ENCODE peak calls at places on chromosomes 1 and 21, in ten cellular contexts. K is GM12878; W is stimulated activated CD8-positive, alpha-beta memory T cell treated with anti-CD3 and anti-CD28 coated beads, Interleukin-4, amount 100 ng/mL, for 48 hours; O is ACHN; N is A549; Q is lung; L is neural progenitor cell; Y is right cardiac atrium; M is neural crest cell; G is right lobe of liver. R is an unnamed sample.

GRCh38 chr1:8847990-8848389 is 30.5 kb downstream of the ENO1 start:
- DNase-seq in N (no peak), W (no peak), L (no peak), K (no peak), M (no peak), O (no peak), G (peak), Q (no peak), Y (no peak), R (peak)

GRCh38 chr1:26996665-26997064 is 3.2 kb downstream of the TRNP1 start:
- DNase-seq in L (no peak), K (no peak), Q (no peak), W (no peak), O (no peak), M (no peak), N (no peak), Y (no peak), G (no peak), R (peak)

GRCh38 chr1:160879056-160879455 is 5.9 kb downstream of the ITLN1 start:
- DNase-seq in N (no peak), W (no peak), O (no peak), G (no peak), Y (no peak), Q (no peak), L (no peak), K (no peak), M (no peak), R (no peak)

GRCh38 chr1:159935305-159935704 is 10.0 kb upstream of the TAGLN2 start:
- DNase-seq in M (no peak), W (no peak), Y (no peak), K (no peak), Q (no peak), N (no peak), O (no peak), G (no peak), L (no peak), R (no peak)

GRCh38 chr1:52152976-52153375 is 11.1 kb downstream of the ZFYVE9 start:
- DNase-seq in W (no peak), O (no peak), Y (no peak), Q (no peak), K (no peak), G (no peak), L (no peak), N (no peak), M (no peak), R (no peak)

GRCh38 chr1:94863919-94864318 is 43.8 kb downstream of the SLC44A3 start:
- DNase-seq in Y (peak), N (peak), Q (peak), W (no peak), K (no peak), L (no peak), M (no peak), G (no peak), O (peak), R (peak)

GRCh38 chr1:7366286-7366954 is 404.7 kb upstream of the VAMP3 start:
- DNase-seq in O (no peak), W (no peak), N (no peak), L (no peak), Y (peak), M (no peak), G (no peak), K (no peak), Q (no peak), R (no peak)

GRCh38 chr21:44880762-44881585 is 7.5 kb upstream of the PTTG1IP start:
- DNase-seq in Q (no peak), L (no peak), K (no peak), N (no peak), O (peak), M (no peak), G (peak), W (no peak), Y (no peak), R (no peak)

GRCh38 chr21:16751705-16752104 is 761.1 kb upstream of the CXADR start:
- DNase-seq in M (no peak), L (no peak), O (no peak), Q (no peak), N (no peak), K (no peak), Y (no peak), W (no peak), G (no peak), R (no peak)

GRCh38 chr1:32052887-32053286 is 19.9 kb upstream of the TMEM39B start:
- DNase-seq in L (no peak), M (no peak), W (peak), G (no peak), K (no peak), O (no peak), N (no peak), Y (no peak), Q (no peak), R (no peak)

GRCh38 chr1:93616221-93616995 is 65.2 kb downstream of the BCAR3 start:
- DNase-seq in N (peak), W (no peak), Q (no peak), M (no peak), O (no peak), Y (peak), K (no peak), G (no peak), L (peak), R (peak)

GRCh38 chr1:169138866-169139670 is 32.6 kb downstream of the ATP1B1 start:
- DNase-seq in Y (no peak), M (no peak), W (no peak), Q (no peak), K (peak), G (no peak), N (no peak), L (no peak), O (no peak), R (no peak)

GRCh38 chr1:180131510-180131909 is 23.2 kb upstream of the QSOX1 start:
- DNase-seq in G (no peak), W (peak), M (no peak), L (no peak), Q (no peak), Y (no peak), N (peak), O (no peak), K (no peak), R (no peak)

GRCh38 chr1:24284156-24284471 is 35.0 kb upstream of the GRHL3 start:
- DNase-seq in M (no peak), L (no peak), G (no peak), Q (no peak), W (no peak), O (no peak), N (no peak), Y (no peak), K (no peak), R (no peak)

GRCh38 chr1:85894651-85895050 is 186.4 kb upstream of the ZNHIT6 start:
- DNase-seq in N (peak), Q (no peak), O (peak), K (peak), Y (peak), L (peak), M (peak), G (no peak), W (no peak), R (peak)

GRCh38 chr21:41489329-41489728 is 18.6 kb downstream of the TMPRSS2 start:
- DNase-seq in L (no peak), N (no peak), Y (no peak), Q (no peak), M (no peak), W (no peak), O (no peak), K (no peak), G (no peak), R (no peak)

GRCh38 chr1:229661897-229662296 is 35.9 kb downstream of the URB2 start:
- DNase-seq in W (no peak), Q (no peak), L (no peak), N (no peak), G (no peak), K (no peak), O (no peak), M (no peak), Y (no peak), R (no peak)

GRCh38 chr1:59126361-59126760 is 170.5 kb upstream of the FGGY start:
- DNase-seq in K (no peak), Y (no peak), L (no peak), W (no peak), Q (no peak), O (no peak), M (no peak), G (no peak), N (no peak), R (no peak)

GRCh38 chr1:9278114-9278513 is 14.6 kb upstream of the SPSB1 start:
- DNase-seq in N (no peak), M (no peak), Y (peak), G (no peak), Q (no peak), W (no peak), O (no peak), K (no peak), L (no peak), R (no peak)